ENCODE peak calls at places on chromosome 5, in seven cellular contexts. K is prostate gland, J is stomach, P is suprapubic skin, V is HCT116, F is transverse colon, D is K562. C is an unnamed sample.

GRCh38 chr5:178460598-178461425 is 129.4 kb downstream of the COL23A1 start:
- DNase-seq in K (peak; percentile 48), J (peak; percentile 77), P (peak; percentile 84), V (peak; percentile 54), F (peak; percentile 76), D (peak; percentile 83), C (peak; percentile 43)

GRCh38 chr5:8340739-8341344 is 471.9 kb downstream of the MTRR start:
- DNase-seq in K (no peak), J (no peak), P (no peak), V (no peak), F (no peak), D (no peak), C (no peak)

GRCh38 chr5:71830626-71831539 is 111.8 kb downstream of the CARTPT start:
- DNase-seq in K (peak; percentile 62), J (peak; percentile 69), P (no peak), V (no peak), F (peak; percentile 37), D (no peak), C (peak; percentile 47)

GRCh38 chr5:8396756-8397155 is 527.8 kb downstream of the MTRR start:
- DNase-seq in K (no peak), J (no peak), P (no peak), V (no peak), F (no peak), D (no peak), C (no peak)

GRCh38 chr5:39146831-39147540 is 72.4 kb downstream of the FYB1 start:
- DNase-seq in K (no peak), J (no peak), P (no peak), V (no peak), F (no peak), D (no peak), C (no peak)

GRCh38 chr5:162256711-162257110 is 189.1 kb downstream of the GABRG2 start:
- DNase-seq in K (no peak), J (no peak), P (no peak), V (no peak), F (no peak), D (no peak), C (no peak)

GRCh38 chr5:115835481-115835880 is 5.9 kb downstream of the ATG12 start:
- DNase-seq in K (no peak), J (no peak), P (no peak), V (no peak), F (no peak), D (no peak), C (no peak)

GRCh38 chr5:177496111-177497010 is 1.0 kb downstream of the PDLIM7 start:
- DNase-seq in K (peak; percentile 54), J (peak; percentile 51), P (no peak), V (peak; percentile 44), F (peak; percentile 65), D (peak; percentile 36), C (peak; percentile 87)

GRCh38 chr5:150556859-150557506 is 49.1 kb downstream of the NDST1 start:
- DNase-seq in K (no peak), J (no peak), P (no peak), V (no peak), F (no peak), D (no peak), C (no peak)

GRCh38 chr5:108381034-108381954 is 604 bp downstream of the FBXL17 start:
- DNase-seq in K (peak; percentile 49), J (peak; percentile 84), P (peak; percentile 88), V (peak; percentile 10), F (peak; percentile 80), D (peak; percentile 59), C (peak; percentile 66)
- TF ChIP-seq POLR2A in K (no peak), J (no peak), P (peak; percentile 25), V (no peak), F (peak; percentile 64), D (no peak), C (peak; percentile 4)

GRCh38 chr5:157744055-157745011 is 821 bp downstream of the LSM11 start:
- DNase-seq in K (no peak), J (no peak), P (no peak), V (no peak), F (peak; percentile 23), D (peak; percentile 42), C (peak; percentile 32)

GRCh38 chr5:157743163-157744054 is at the start of gene LSM11:
- DNase-seq in K (peak; percentile 79), J (peak; percentile 95), P (peak; percentile 93), V (peak; percentile 66), F (peak; percentile 93), D (peak; percentile 94), C (peak; percentile 93)

GRCh38 chr5:157739388-157740045 is 4.0 kb upstream of the LSM11 start:
- DNase-seq in K (no peak), J (no peak), P (no peak), V (no peak), F (no peak), D (no peak), C (no peak)

GRCh38 chr5:157735991-157736390 is 4.8 kb downstream of the THG1L start:
- DNase-seq in K (no peak), J (no peak), P (no peak), V (no peak), F (no peak), D (no peak), C (no peak)

DNA sequence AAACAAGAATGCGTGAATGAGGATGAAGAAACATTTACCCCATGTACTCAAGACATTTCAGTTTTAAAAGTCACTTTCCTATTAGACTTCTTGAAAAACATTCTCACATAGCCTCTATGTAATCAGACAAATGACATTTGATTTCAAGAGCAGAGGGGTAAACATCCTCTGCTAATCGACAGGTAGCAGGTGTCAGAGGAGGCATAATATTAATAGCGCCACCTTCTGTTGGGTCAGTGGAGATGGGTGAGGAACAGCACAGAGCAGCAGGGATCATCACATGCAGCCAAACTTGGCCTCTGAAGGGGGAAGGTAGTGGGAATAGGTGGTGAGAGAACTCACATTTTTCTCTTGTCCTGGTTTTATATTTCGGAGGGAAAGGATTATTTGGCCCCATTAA is 3.3 kb upstream of the LSM11 start:
- DNase-seq in K (no peak), J (no peak), P (no peak), V (peak; percentile 19), F (no peak), D (peak; percentile 31), C (no peak)
- TF ChIP-seq CTCF in K (no peak), J (no peak), P (no peak), V (peak; percentile 68), F (peak; percentile 37), D (peak; percentile 59), C (peak; percentile 34)

DNA sequence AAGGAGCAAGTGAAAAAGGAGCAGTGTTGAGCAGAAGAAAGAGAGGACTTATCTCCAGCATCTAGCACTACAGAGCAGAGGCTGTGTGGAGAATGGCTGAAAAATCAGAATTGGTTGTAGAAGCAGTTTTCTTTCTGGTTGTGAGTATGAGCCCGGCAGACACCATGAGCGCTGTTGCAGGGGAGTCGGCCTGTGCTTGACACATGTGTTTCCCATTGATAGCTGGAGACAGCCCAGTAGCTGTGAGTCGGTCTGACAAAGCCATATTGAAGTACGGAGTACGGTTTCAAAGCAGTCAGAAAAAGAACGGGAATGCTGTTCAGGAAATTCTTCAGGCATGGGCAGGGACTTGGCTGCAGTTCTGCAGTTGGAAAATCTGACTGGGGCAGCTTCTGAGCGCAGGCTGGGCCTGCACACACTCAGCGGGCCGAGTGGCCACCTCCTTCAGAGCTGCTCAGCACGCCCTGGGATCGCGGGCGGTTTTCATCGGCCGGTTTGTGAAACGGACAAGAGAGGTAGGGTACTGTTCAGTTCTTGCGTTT is at the start of gene SGCD:
- DNase-seq in K (no peak), J (peak; percentile 35), P (peak; percentile 82), V (no peak), F (peak; percentile 26), D (no peak), C (peak; percentile 1)
- TF ChIP-seq POLR2AphosphoS5 in K (no peak), J (peak; percentile 32), P (no peak), V (no peak), F (peak; percentile 61), D (no peak), C (no peak)

GRCh38 chr5:77030097-77031071 is at the start of gene AGGF1:
- DNase-seq in K (peak; percentile 94), J (peak; percentile 95), P (peak; percentile 93), V (peak; percentile 91), F (peak; percentile 95), D (peak; percentile 76), C (peak; percentile 93)
- TF ChIP-seq POLR2A in K (peak; percentile 64), J (no peak), P (no peak), V (peak; percentile 91), F (peak; percentile 85), D (peak; percentile 89), C (peak; percentile 89)

GRCh38 chr5:44935871-44936270 is 127.1 kb downstream of the MRPS30 start:
- DNase-seq in K (no peak), J (no peak), P (no peak), V (no peak), F (no peak), D (no peak), C (no peak)

GRCh38 chr5:44932922-44933585 is 124.3 kb downstream of the MRPS30 start:
- DNase-seq in K (no peak), J (no peak), P (no peak), V (no peak), F (no peak), D (no peak), C (no peak)

GRCh38 chr5:44933686-44934085 is 124.9 kb downstream of the MRPS30 start:
- DNase-seq in K (no peak), J (no peak), P (no peak), V (no peak), F (no peak), D (no peak), C (no peak)

GRCh38 chr5:44935262-44935661 is 126.5 kb downstream of the MRPS30 start:
- DNase-seq in K (no peak), J (no peak), P (no peak), V (peak; percentile 48), F (no peak), D (no peak), C (no peak)
- TF ChIP-seq CTCF in K (no peak), J (no peak), P (no peak), V (peak; percentile 28), F (no peak), D (no peak), C (no peak)

DNA sequence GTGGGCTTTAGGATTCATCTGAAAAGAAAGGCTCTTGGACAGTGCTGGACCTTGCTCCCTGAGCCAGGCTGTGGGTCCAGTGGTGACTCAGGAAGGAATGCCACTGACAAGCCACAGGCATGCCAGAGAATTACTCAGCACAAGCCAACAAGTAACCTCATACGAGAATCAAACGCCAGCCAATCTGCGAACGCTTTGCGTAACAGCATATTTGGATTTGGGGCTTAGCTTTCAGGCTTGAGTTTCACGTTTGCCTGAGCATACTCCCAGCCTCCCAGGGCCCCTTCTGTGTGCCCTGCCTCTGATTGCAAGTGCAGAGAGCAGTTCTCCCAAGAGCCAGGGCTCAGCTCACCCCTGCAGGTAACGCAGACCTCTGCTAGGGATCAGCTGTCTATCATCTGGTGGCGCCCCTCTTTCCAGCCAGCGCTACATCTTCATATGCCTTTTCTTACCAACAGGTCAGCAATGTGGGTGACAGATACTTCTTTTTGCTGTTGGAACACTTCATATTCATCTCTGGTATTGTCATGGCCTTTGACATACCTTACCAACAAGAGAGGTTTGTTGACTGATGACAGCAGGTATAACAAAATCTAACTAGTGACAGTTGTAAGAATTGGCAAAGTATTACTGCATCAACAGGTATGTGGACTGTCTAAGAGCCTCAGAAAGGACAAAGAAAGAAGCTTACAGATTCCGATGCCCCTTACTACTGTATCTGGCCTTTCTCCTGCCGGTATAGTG is 30.1 kb upstream of the ZSWIM6 start:
- DNase-seq in K (peak; percentile 90), J (peak; percentile 88), P (no peak), V (peak; percentile 82), F (peak; percentile 66), D (no peak), C (peak; percentile 29)
- TF ChIP-seq POLR2AphosphoS5 in K (peak; percentile 92), J (peak; percentile 91), P (no peak), V (peak; percentile 52), F (no peak), D (no peak), C (peak; percentile 39)

C was measured in endothelial cell of umbilical vein.